ENCODE peak calls at places on chromosomes 11 and 22, in four cellular contexts. One of them, this sample, is unnamed.

GRCh38 chr22:19194751-19195536 is 16.4 kb upstream of the SLC25A1 start:
- DNase-seq in K562: no peak
- DNase-seq in HepG2: no peak
- DNase-seq in H1: no peak
- DNase-seq in this sample: no peak

GRCh38 chr22:45805413-45805812 is 133.8 kb downstream of the ATXN10 start:
- DNase-seq in H1: no peak
- DNase-seq in K562: no peak
- DNase-seq in HepG2: no peak
- DNase-seq in this sample: no peak

GRCh38 chr11:134532176-134532920 is 120.3 kb upstream of the B3GAT1 start:
- DNase-seq in K562: no peak
- DNase-seq in H1: peak; percentile 40
- DNase-seq in HepG2: no peak
- DNase-seq in this sample: no peak

GRCh38 chr11:3134651-3135490 is 30.2 kb downstream of the OSBPL5 start:
- DNase-seq in HepG2: no peak
- DNase-seq in K562: no peak
- DNase-seq in H1: no peak
- DNase-seq in this sample: no peak

GRCh38 chr22:19434829-19435580 is 2.7 kb downstream of the MRPL40 start:
- DNase-seq in K562: no peak
- DNase-seq in HepG2: no peak
- DNase-seq in H1: no peak
- DNase-seq in this sample: no peak

GRCh38 chr11:21321530-21321929 is 652.1 kb downstream of the NELL1 start:
- DNase-seq in K562: no peak
- DNase-seq in HepG2: no peak
- DNase-seq in H1: no peak
- DNase-seq in this sample: no peak

GRCh38 chr11:10628506-10629236 is 60.2 kb upstream of the LYVE1 start:
- DNase-seq in K562: no peak
- DNase-seq in HepG2: no peak
- DNase-seq in H1: peak; percentile 42
- DNase-seq in this sample: no peak

GRCh38 chr22:46864314-46865051 is 102.0 kb downstream of the TBC1D22A start:
- DNase-seq in K562: no peak
- DNase-seq in H1: no peak
- DNase-seq in HepG2: peak; percentile 88
- DNase-seq in this sample: no peak

GRCh38 chr11:77038825-77039326 is 4.7 kb downstream of the B3GNT6 start:
- DNase-seq in K562: no peak
- DNase-seq in H1: no peak
- DNase-seq in HepG2: no peak
- DNase-seq in this sample: no peak

GRCh38 chr11:88102595-88102929 is 72.7 kb downstream of the RAB38 start:
- DNase-seq in HepG2: no peak
- DNase-seq in K562: no peak
- DNase-seq in H1: no peak
- DNase-seq in this sample: no peak

GRCh38 chr22:44276706-44277403 is 35.9 kb downstream of the SHISAL1 start:
- DNase-seq in H1: no peak
- DNase-seq in HepG2: no peak
- DNase-seq in K562: no peak
- DNase-seq in this sample: no peak

GRCh38 chr22:46042786-46043185 is 65.8 kb upstream of the WNT7B start:
- DNase-seq in H1: no peak
- DNase-seq in K562: no peak
- DNase-seq in HepG2: no peak
- DNase-seq in this sample: no peak

GRCh38 chr22:35531695-35532094 is 8.9 kb upstream of the RASD2 start:
- DNase-seq in K562: no peak
- DNase-seq in HepG2: no peak
- DNase-seq in H1: no peak
- DNase-seq in this sample: no peak

GRCh38 chr11:365831-366230 is 3.5 kb upstream of the B4GALNT4 start:
- DNase-seq in H1: no peak
- DNase-seq in K562: no peak
- DNase-seq in HepG2: no peak
- DNase-seq in this sample: no peak

GRCh38 chr11:2916892-2917645 is 12.2 kb downstream of the PHLDA2 start:
- DNase-seq in K562: no peak
- DNase-seq in HepG2: no peak
- DNase-seq in H1: no peak
- DNase-seq in this sample: no peak

GRCh38 chr22:30861688-30862552 is 106.7 kb downstream of the MORC2 start:
- DNase-seq in K562: peak; percentile 1
- DNase-seq in H1: peak; percentile 35
- DNase-seq in HepG2: no peak
- DNase-seq in this sample: no peak

GRCh38 chr11:128179512-128179911 is 407.8 kb downstream of the ETS1 start:
- DNase-seq in H1: no peak
- DNase-seq in HepG2: no peak
- DNase-seq in K562: no peak
- DNase-seq in this sample: no peak

GRCh38 chr11:134150195-134150903 is 73.4 kb downstream of the NCAPD3 start:
- DNase-seq in HepG2: no peak
- DNase-seq in H1: no peak
- DNase-seq in K562: no peak
- DNase-seq in this sample: no peak

GRCh38 chr11:102469196-102469821 is 16.7 kb upstream of the TMEM123 start:
- DNase-seq in K562: no peak
- DNase-seq in HepG2: no peak
- DNase-seq in H1: no peak
- DNase-seq in this sample: no peak

GRCh38 chr11:75768909-75769771 is 562 bp downstream of the DGAT2 start:
- DNase-seq in H1: peak; percentile 63
- DNase-seq in K562: no peak
- DNase-seq in HepG2: no peak
- DNase-seq in this sample: no peak

GRCh38 chr22:18119409-18120110 is 9.0 kb downstream of the TUBA8 start:
- DNase-seq in K562: no peak
- DNase-seq in H1: no peak
- DNase-seq in HepG2: no peak
- DNase-seq in this sample: no peak

GRCh38 chr11:1706634-1707400 is 9.8 kb downstream of the KRTAP5-6 start:
- DNase-seq in HepG2: no peak
- DNase-seq in K562: no peak
- DNase-seq in H1: no peak
- DNase-seq in this sample: no peak

GRCh38 chr11:14443642-14444041 is 56.0 kb downstream of the COPB1 start:
- DNase-seq in H1: no peak
- DNase-seq in HepG2: peak; percentile 46
- DNase-seq in K562: no peak
- DNase-seq in this sample: no peak

GRCh38 chr22:46370584-46371373 is 35.3 kb downstream of the TRMU start:
- DNase-seq in K562: no peak
- DNase-seq in HepG2: peak; percentile 25
- DNase-seq in H1: no peak
- DNase-seq in this sample: no peak

GRCh38 chr11:78753297-78753696 is 178.6 kb upstream of the NARS2 start:
- DNase-seq in H1: no peak
- DNase-seq in HepG2: no peak
- DNase-seq in K562: no peak
- DNase-seq in this sample: no peak

GRCh38 chr11:26231252-26231661 is 100.7 kb upstream of the ANO3 start:
- DNase-seq in H1: no peak
- DNase-seq in HepG2: no peak
- DNase-seq in K562: no peak
- DNase-seq in this sample: no peak

GRCh38 chr11:61666684-61667297 is 13.4 kb upstream of the DAGLA start:
- DNase-seq in H1: no peak
- DNase-seq in HepG2: peak; percentile 85
- DNase-seq in K562: no peak
- DNase-seq in this sample: no peak

GRCh38 chr11:22671751-22672150 is 5.3 kb downstream of the GAS2 start:
- DNase-seq in HepG2: no peak
- DNase-seq in H1: no peak
- DNase-seq in K562: no peak
- DNase-seq in this sample: no peak

GRCh38 chr22:38924197-38924952 is 33.0 kb upstream of the APOBEC3A start:
- DNase-seq in H1: no peak
- DNase-seq in K562: no peak
- DNase-seq in HepG2: peak; percentile 97
- DNase-seq in this sample: peak; percentile 80

GRCh38 chr11:82996966-82997606 is 74.6 kb downstream of the RAB30 start:
- DNase-seq in HepG2: no peak
- DNase-seq in H1: no peak
- DNase-seq in K562: no peak
- DNase-seq in this sample: no peak

GRCh38 chr22:50459016-50459415 is 15.8 kb downstream of the SBF1 start:
- DNase-seq in HepG2: no peak
- DNase-seq in H1: no peak
- DNase-seq in K562: no peak
- DNase-seq in this sample: no peak

GRCh38 chr11:133895551-133895950 is 50.2 kb upstream of the SPATA19 start:
- DNase-seq in K562: no peak
- DNase-seq in HepG2: no peak
- DNase-seq in H1: peak; percentile 47
- DNase-seq in this sample: no peak

GRCh38 chr22:46029574-46030200 is 52.7 kb upstream of the WNT7B start:
- DNase-seq in H1: no peak
- DNase-seq in K562: no peak
- DNase-seq in HepG2: no peak
- DNase-seq in this sample: no peak

GRCh38 chr22:17131686-17132085 is 10.5 kb upstream of the TMEM121B start:
- DNase-seq in K562: no peak
- DNase-seq in H1: no peak
- DNase-seq in HepG2: no peak
- DNase-seq in this sample: no peak

GRCh38 chr11:112627588-112628045 is 333.6 kb upstream of the NCAM1 start:
- DNase-seq in H1: no peak
- DNase-seq in HepG2: no peak
- DNase-seq in K562: no peak
- DNase-seq in this sample: no peak

GRCh38 chr11:67254768-67255167 is 11.5 kb upstream of the GRK2 start:
- DNase-seq in HepG2: no peak
- DNase-seq in K562: no peak
- DNase-seq in H1: no peak
- DNase-seq in this sample: no peak

GRCh38 chr11:59544869-59545178 is 33.5 kb downstream of the OR4D9 start:
- DNase-seq in HepG2: no peak
- DNase-seq in K562: no peak
- DNase-seq in H1: no peak
- DNase-seq in this sample: no peak

GRCh38 chr11:13135385-13136271 is 126.5 kb downstream of the RASSF10 start:
- DNase-seq in K562: no peak
- DNase-seq in H1: no peak
- DNase-seq in HepG2: peak; percentile 96
- DNase-seq in this sample: no peak
- H3K36me3 ChIP-seq in K562: no peaks in the 10 kb centered on the region
- H3K36me3 ChIP-seq in H1: no peaks in the 10 kb centered on the region
- H3K36me3 ChIP-seq in HepG2: no peaks in the 10 kb centered on the region
- H3K36me3 ChIP-seq in this sample: no peaks in the 10 kb centered on the region

GRCh38 chr22:33919591-33920501 is at the start of gene LARGE1:
- DNase-seq in K562: peak; percentile 14
- DNase-seq in HepG2: peak; percentile 13
- DNase-seq in H1: peak; percentile 72
- DNase-seq in this sample: no peak
- TF ChIP-seq ATF3 in K562: no peak
- TF ChIP-seq ATF3 in HepG2: no peak
- TF ChIP-seq ATF3 in H1: no peak
- TF ChIP-seq ATF3 in this sample: no peak

GRCh38 chr11:94879006-94879405 is 94.3 kb downstream of the CWC15 start:
- DNase-seq in HepG2: no peak
- DNase-seq in H1: no peak
- DNase-seq in K562: no peak
- DNase-seq in this sample: no peak
- H3K36me3 ChIP-seq in HepG2: no peaks in the 10 kb centered on the region
- H3K36me3 ChIP-seq in H1: no peaks in the 10 kb centered on the region
- H3K36me3 ChIP-seq in K562: peaks cover 33% of the 10 kb centered on the region
- H3K36me3 ChIP-seq in this sample: no peaks in the 10 kb centered on the region

DNA sequence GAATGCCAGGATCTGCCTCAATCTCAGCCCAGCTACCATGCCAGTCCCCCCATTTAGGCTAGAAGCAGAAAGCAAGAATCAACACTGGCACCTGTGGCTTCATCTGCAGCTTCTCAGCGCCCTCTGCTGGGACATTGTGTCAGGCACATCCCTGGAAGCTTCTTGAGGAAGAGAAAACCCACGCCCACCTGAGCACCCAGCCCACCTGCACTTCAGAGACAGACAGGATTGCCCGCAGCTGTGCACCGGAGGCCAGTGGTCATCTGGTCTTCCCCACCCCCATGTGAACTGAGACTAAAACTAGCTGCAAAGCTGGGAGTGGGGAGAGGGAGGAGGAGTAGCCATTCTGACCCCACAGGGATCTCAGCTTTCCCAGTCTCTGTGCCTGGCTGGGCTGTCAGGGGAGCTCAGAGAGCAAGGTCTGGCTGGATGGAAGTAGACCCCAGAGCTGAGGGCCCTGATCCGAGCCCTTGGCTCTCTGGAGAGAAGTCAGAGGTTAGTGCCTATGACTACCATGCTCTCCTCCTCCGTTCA is 66.8 kb downstream of the FEZ1 start:
- DNase-seq in H1: peak; percentile 90
- DNase-seq in HepG2: peak; percentile 35
- DNase-seq in K562: peak; percentile 75
- DNase-seq in this sample: peak; percentile 63
- TF ChIP-seq ATF3 in H1: no peak
- TF ChIP-seq ATF3 in HepG2: no peak
- TF ChIP-seq ATF3 in K562: no peak
- TF ChIP-seq ATF3 in this sample: no peak

DNA sequence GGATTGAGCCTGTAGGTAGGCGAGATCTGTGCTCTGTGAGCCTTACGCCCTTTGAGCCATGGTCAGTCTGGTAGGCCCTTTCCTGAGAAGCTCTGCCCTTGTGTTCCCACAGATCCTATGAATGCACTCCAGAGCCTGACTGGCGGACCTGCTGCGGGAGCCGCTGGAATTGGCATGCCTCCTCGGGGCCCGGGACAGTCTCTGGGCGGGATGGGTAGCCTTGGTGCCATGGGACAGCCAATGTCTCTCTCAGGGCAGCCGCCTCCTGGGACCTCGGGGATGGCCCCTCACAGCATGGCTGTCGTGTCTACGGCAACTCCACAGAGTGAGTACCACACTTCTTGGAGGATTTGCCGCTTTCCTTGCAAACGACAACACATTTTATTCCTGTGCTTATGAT is 47.4 kb downstream of the MED15 start:
- DNase-seq in K562: no peak
- DNase-seq in H1: no peak
- DNase-seq in HepG2: no peak
- DNase-seq in this sample: no peak
- H3K36me3 ChIP-seq in K562: peaks cover 97% of the 10 kb centered on the region
- H3K36me3 ChIP-seq in H1: peaks cover 20% of the 10 kb centered on the region
- H3K36me3 ChIP-seq in HepG2: peaks cover 78% of the 10 kb centered on the region
- H3K36me3 ChIP-seq in this sample: peaks cover 18% of the 10 kb centered on the region

DNA sequence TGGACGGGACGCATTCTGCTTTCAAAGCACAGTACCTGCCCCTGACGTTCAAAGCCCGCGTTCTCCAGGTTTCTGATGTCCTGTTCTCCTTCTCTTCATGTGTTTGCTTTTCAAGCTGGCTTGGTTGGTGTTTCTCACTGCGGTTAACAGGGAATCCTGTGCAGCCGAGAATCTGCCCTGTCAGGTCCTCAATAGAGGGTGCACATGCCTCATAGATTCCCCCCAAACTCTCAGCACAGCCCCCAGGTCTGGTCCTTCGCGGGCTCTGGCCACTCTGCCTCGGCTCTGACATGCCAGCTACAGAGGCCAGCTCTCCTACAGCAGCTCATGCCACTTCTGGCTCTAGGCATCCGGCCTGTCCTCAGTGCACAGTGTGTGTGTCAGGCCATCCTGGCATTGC is 1343.8 kb downstream of the TBC1D22A start:
- DNase-seq in K562: no peak
- DNase-seq in HepG2: no peak
- DNase-seq in H1: no peak
- DNase-seq in this sample: no peak
- TF ChIP-seq ATF3 in K562: no peak
- TF ChIP-seq ATF3 in HepG2: no peak
- TF ChIP-seq ATF3 in H1: no peak
- TF ChIP-seq ATF3 in this sample: no peak

This sample was measured in HCT116.